ENCODE peak calls at places on chromosomes 12 and 14, in seven cellular contexts. K, E, I, X, B, V and Z are unnamed samples.

GRCh38 chr12:126685636-126686035 is 1581.3 kb upstream of the TMEM132C start:
- DNase-seq in B (no peak), X (no peak), I (no peak), K (no peak), V (no peak), E (no peak), Z (no peak)

GRCh38 chr14:52338282-52338681 is 24.2 kb downstream of the PTGER2 start:
- DNase-seq in B (no peak), V (peak; percentile 61), I (no peak), X (no peak), K (no peak), E (no peak), Z (no peak)

GRCh38 chr14:75433631-75434556 is 6.1 kb downstream of the JDP2 start:
- DNase-seq in I (no peak), V (no peak), K (no peak), E (no peak), X (no peak), B (no peak), Z (no peak)

GRCh38 chr12:25801621-25802243 is 156.8 kb upstream of the RASSF8 start:
- DNase-seq in E (no peak), I (no peak), X (no peak), V (no peak), B (no peak), K (no peak), Z (no peak)

GRCh38 chr12:9037431-9037830 is 48.1 kb downstream of the KLRG1 start:
- DNase-seq in X (no peak), E (no peak), K (no peak), B (no peak), V (no peak), I (no peak), Z (no peak)

GRCh38 chr14:50320279-50320678 is 8.2 kb downstream of the DMAC2L start:
- DNase-seq in V (peak; percentile 65), B (no peak), K (no peak), I (no peak), E (no peak), X (no peak), Z (no peak)

GRCh38 chr14:22545842-22546721 is 42.9 kb downstream of the DAD1 start:
- DNase-seq in B (no peak), K (peak; percentile 22), X (peak; percentile 71), V (peak; percentile 86), I (no peak), E (no peak), Z (no peak)

GRCh38 chr12:43551271-43551970 is 582 bp downstream of the ADAMTS20 start:
- DNase-seq in K (no peak), B (no peak), V (peak; percentile 1), E (no peak), X (no peak), I (no peak), Z (no peak)

GRCh38 chr14:85415015-85415712 is 114.8 kb upstream of the FLRT2 start:
- DNase-seq in B (no peak), I (no peak), E (no peak), V (peak; percentile 86), K (no peak), X (no peak), Z (no peak)

GRCh38 chr12:6297170-6297569 is 13.3 kb upstream of the PLEKHG6 start:
- DNase-seq in X (no peak), K (no peak), E (no peak), I (no peak), V (no peak), B (no peak), Z (peak; percentile 21)

GRCh38 chr14:72525087-72525909 is 368.6 kb downstream of the DPF3 start:
- DNase-seq in V (no peak), K (no peak), E (no peak), X (no peak), I (no peak), B (no peak), Z (no peak)

GRCh38 chr12:68042212-68042699 is 53.0 kb downstream of the IFNG-AS1 start:
- DNase-seq in K (no peak), I (no peak), E (no peak), V (no peak), X (peak; percentile 31), B (no peak), Z (no peak)

GRCh38 chr14:95456281-95456680 is 60.2 kb downstream of the SYNE3 start:
- DNase-seq in X (no peak), K (no peak), I (no peak), V (no peak), B (no peak), E (no peak), Z (no peak)

GRCh38 chr12:24838531-24838950 is 110.4 kb downstream of the BCAT1 start:
- DNase-seq in K (no peak), I (no peak), V (peak; percentile 98), B (peak; percentile 50), E (no peak), X (peak; percentile 17), Z (no peak)

GRCh38 chr12:112584266-112584722 is 165.5 kb downstream of the PTPN11 start:
- DNase-seq in E (no peak), V (no peak), I (no peak), K (no peak), X (no peak), B (no peak), Z (no peak)

GRCh38 chr14:70658899-70659298 is 17.2 kb downstream of the TTC9 start:
- DNase-seq in X (no peak), I (no peak), K (no peak), B (no peak), V (no peak), E (no peak), Z (no peak)

GRCh38 chr14:104101086-104101621 is 15.7 kb downstream of the ASPG start:
- DNase-seq in I (no peak), V (no peak), X (no peak), B (peak; percentile 39), E (peak; percentile 0), K (no peak), Z (peak; percentile 67)

GRCh38 chr12:53232641-53233538 is 881 bp upstream of the RARG start:
- DNase-seq in I (no peak), B (peak; percentile 84), X (no peak), E (peak; percentile 26), K (no peak), V (peak; percentile 49), Z (peak; percentile 76)

GRCh38 chr14:23285530-23286019 is 357 bp downstream of the HOMEZ start:
- DNase-seq in X (no peak), I (no peak), B (no peak), E (peak; percentile 15), K (no peak), V (no peak), Z (no peak)

GRCh38 chr12:124387510-124387855 is 92.6 kb downstream of the RFLNA start:
- DNase-seq in I (no peak), V (no peak), X (no peak), B (no peak), K (no peak), E (no peak), Z (peak; percentile 75)